ENCODE peak calls at places on chromosomes 11 and 22, in seven cellular contexts. One of them, this sample, is unnamed. For H3K79me1, the result is how much of the 10 kb centered on the place peaks cover.

GRCh38 chr11:77141034-77141433 is 13.0 kb downstream of the MYO7A start:
- DNase-seq in mesendoderm: no peak
- DNase-seq in H9: no peak
- DNase-seq in IMR-90: peak
- DNase-seq in mesenchymal stem cell: peak
- DNase-seq in H1: no peak
- DNase-seq in trophoblast cell: no peak
- DNase-seq in this sample: no peak

GRCh38 chr11:70608568-70609314 is 210.4 kb downstream of the CTTN start:
- DNase-seq in mesendoderm: peak
- DNase-seq in H9: no peak
- DNase-seq in IMR-90: peak
- DNase-seq in mesenchymal stem cell: peak
- DNase-seq in H1: no peak
- DNase-seq in trophoblast cell: no peak
- DNase-seq in this sample: no peak

GRCh38 chr11:6845383-6845782 is at the start of gene OR10A5:
- DNase-seq in mesendoderm: no peak
- DNase-seq in H9: no peak
- DNase-seq in IMR-90: no peak
- DNase-seq in mesenchymal stem cell: no peak
- DNase-seq in H1: no peak
- DNase-seq in trophoblast cell: no peak
- DNase-seq in this sample: no peak

GRCh38 chr11:120137187-120137610 is 714 bp downstream of the TRIM29 start:
- DNase-seq in mesendoderm: no peak
- DNase-seq in H9: peak
- DNase-seq in IMR-90: no peak
- DNase-seq in mesenchymal stem cell: no peak
- DNase-seq in H1: peak
- DNase-seq in trophoblast cell: no peak
- DNase-seq in this sample: no peak

GRCh38 chr11:6269994-6270393 is 10.4 kb downstream of the CCKBR start:
- DNase-seq in mesendoderm: no peak
- DNase-seq in H9: peak
- DNase-seq in IMR-90: no peak
- DNase-seq in mesenchymal stem cell: no peak
- DNase-seq in H1: peak
- DNase-seq in trophoblast cell: no peak
- DNase-seq in this sample: no peak

GRCh38 chr11:10192036-10192435 is 102.0 kb downstream of the SBF2 start:
- DNase-seq in mesendoderm: no peak
- DNase-seq in H9: no peak
- DNase-seq in IMR-90: no peak
- DNase-seq in mesenchymal stem cell: no peak
- DNase-seq in H1: no peak
- DNase-seq in trophoblast cell: no peak
- DNase-seq in this sample: no peak

GRCh38 chr11:12159351-12160099 is 49.1 kb downstream of the MICAL2 start:
- DNase-seq in mesendoderm: no peak
- DNase-seq in H9: no peak
- DNase-seq in IMR-90: peak
- DNase-seq in mesenchymal stem cell: peak
- DNase-seq in H1: no peak
- DNase-seq in trophoblast cell: no peak
- DNase-seq in this sample: no peak

GRCh38 chr11:111777094-111778046 is 11.2 kb upstream of the PPP2R1B start:
- DNase-seq in mesendoderm: peak
- DNase-seq in H9: no peak
- DNase-seq in IMR-90: peak
- DNase-seq in mesenchymal stem cell: peak
- DNase-seq in H1: no peak
- DNase-seq in trophoblast cell: peak
- DNase-seq in this sample: peak

GRCh38 chr22:44616882-44617655 is 84.9 kb upstream of the PRR5 start:
- DNase-seq in mesendoderm: peak
- DNase-seq in H9: no peak
- DNase-seq in IMR-90: no peak
- DNase-seq in mesenchymal stem cell: no peak
- DNase-seq in H1: no peak
- DNase-seq in trophoblast cell: no peak
- DNase-seq in this sample: no peak

GRCh38 chr22:44620129-44620840 is 81.7 kb upstream of the PRR5 start:
- DNase-seq in mesendoderm: peak
- DNase-seq in H9: peak
- DNase-seq in IMR-90: peak
- DNase-seq in mesenchymal stem cell: peak
- DNase-seq in H1: peak
- DNase-seq in trophoblast cell: no peak
- DNase-seq in this sample: peak

GRCh38 chr22:44617828-44618227 is 84.2 kb upstream of the PRR5 start:
- DNase-seq in mesendoderm: no peak
- DNase-seq in H9: no peak
- DNase-seq in IMR-90: no peak
- DNase-seq in mesenchymal stem cell: no peak
- DNase-seq in H1: no peak
- DNase-seq in trophoblast cell: no peak
- DNase-seq in this sample: no peak

GRCh38 chr22:44616461-44616860 is 85.5 kb upstream of the PRR5 start:
- DNase-seq in mesendoderm: no peak
- DNase-seq in H9: no peak
- DNase-seq in IMR-90: no peak
- DNase-seq in mesenchymal stem cell: no peak
- DNase-seq in H1: no peak
- DNase-seq in trophoblast cell: no peak
- DNase-seq in this sample: no peak

GRCh38 chr22:44618400-44618799 is 83.6 kb upstream of the PRR5 start:
- DNase-seq in mesendoderm: no peak
- DNase-seq in H9: peak
- DNase-seq in IMR-90: no peak
- DNase-seq in mesenchymal stem cell: no peak
- DNase-seq in H1: no peak
- DNase-seq in trophoblast cell: no peak
- DNase-seq in this sample: no peak
- H3K79me1 ChIP-seq in mesendoderm: under half
- H3K79me1 ChIP-seq in H9: under half
- H3K79me1 ChIP-seq in IMR-90: under half
- H3K79me1 ChIP-seq in mesenchymal stem cell: under half
- H3K79me1 ChIP-seq in H1: under half
- H3K79me1 ChIP-seq in trophoblast cell: under half
- H3K79me1 ChIP-seq in this sample: under half

DNA sequence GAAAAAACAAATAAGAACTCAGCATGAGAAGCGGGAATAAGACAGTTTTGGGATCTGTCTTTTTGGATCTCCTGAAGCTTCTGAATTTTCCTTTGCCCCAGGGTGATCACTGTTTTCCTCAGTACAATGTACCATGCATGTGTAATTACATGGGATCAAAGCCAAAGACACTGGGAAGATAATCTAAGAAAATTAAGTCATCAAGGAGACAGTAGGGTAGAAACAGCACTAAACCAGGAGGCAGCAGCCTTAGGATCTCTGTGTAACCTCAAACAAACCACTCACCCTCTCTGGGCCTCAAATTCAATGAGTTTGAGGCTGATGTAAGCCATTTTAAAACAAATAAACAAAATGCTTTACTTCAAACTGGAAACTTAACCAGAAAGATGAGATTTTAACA is 77.1 kb downstream of the RAB30 start:
- DNase-seq in mesendoderm: no peak
- DNase-seq in H9: no peak
- DNase-seq in IMR-90: no peak
- DNase-seq in mesenchymal stem cell: no peak
- DNase-seq in H1: no peak
- DNase-seq in trophoblast cell: no peak
- DNase-seq in this sample: no peak
- H2BK5ac ChIP-seq in mesendoderm: no peak
- H2BK5ac ChIP-seq in H9: no peak
- H2BK5ac ChIP-seq in IMR-90: no peak
- H2BK5ac ChIP-seq in mesenchymal stem cell: no peak
- H2BK5ac ChIP-seq in H1: no peak
- H2BK5ac ChIP-seq in trophoblast cell: no peak
- H2BK5ac ChIP-seq in this sample: no peak

GRCh38 chr11:123187670-123188507 is 7.2 kb downstream of the CLMP start:
- DNase-seq in mesendoderm: peak
- DNase-seq in H9: no peak
- DNase-seq in IMR-90: peak
- DNase-seq in mesenchymal stem cell: peak
- DNase-seq in H1: no peak
- DNase-seq in trophoblast cell: no peak
- DNase-seq in this sample: no peak

GRCh38 chr11:123190504-123190903 is 4.5 kb downstream of the CLMP start:
- DNase-seq in mesendoderm: no peak
- DNase-seq in H9: no peak
- DNase-seq in IMR-90: no peak
- DNase-seq in mesenchymal stem cell: no peak
- DNase-seq in H1: no peak
- DNase-seq in trophoblast cell: no peak
- DNase-seq in this sample: no peak

GRCh38 chr11:123186291-123186690 is 8.8 kb downstream of the CLMP start:
- DNase-seq in mesendoderm: peak
- DNase-seq in H9: no peak
- DNase-seq in IMR-90: no peak
- DNase-seq in mesenchymal stem cell: no peak
- DNase-seq in H1: no peak
- DNase-seq in trophoblast cell: no peak
- DNase-seq in this sample: no peak

GRCh38 chr11:123187221-123187620 is 7.8 kb downstream of the CLMP start:
- DNase-seq in mesendoderm: no peak
- DNase-seq in H9: no peak
- DNase-seq in IMR-90: peak
- DNase-seq in mesenchymal stem cell: no peak
- DNase-seq in H1: no peak
- DNase-seq in trophoblast cell: no peak
- DNase-seq in this sample: no peak

DNA sequence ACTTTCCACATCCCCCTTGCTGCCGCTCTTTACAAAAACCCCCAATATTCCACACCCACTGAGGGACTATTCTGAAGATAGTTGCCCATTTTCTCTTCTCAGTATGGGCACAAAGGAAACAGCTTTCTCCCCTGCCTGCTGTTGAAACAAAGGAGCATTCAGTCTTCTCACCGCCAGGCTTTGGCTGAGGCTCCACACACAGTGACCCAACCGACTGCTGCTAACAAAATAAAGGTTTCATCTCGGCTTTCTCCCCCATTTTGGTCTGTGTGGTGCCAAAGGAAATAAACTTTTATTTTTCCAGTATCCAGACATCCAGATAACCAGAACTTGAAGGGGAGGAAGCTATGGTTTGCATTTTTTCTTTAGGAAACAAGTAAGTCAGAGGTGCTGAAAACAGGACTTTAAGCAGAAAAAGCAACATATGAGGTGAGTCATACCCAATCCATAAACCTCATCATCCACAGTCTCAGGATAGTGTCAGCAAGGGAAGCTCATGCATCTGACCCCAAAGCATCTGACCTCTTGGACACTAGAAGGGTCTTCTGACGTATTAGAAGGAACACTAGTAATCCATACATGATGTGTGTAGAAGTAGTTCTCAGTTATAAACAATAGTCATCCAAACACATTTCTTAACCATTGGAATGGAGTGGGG is 6.4 kb downstream of the CLMP start:
- DNase-seq in mesendoderm: peak
- DNase-seq in H9: no peak
- DNase-seq in IMR-90: peak
- DNase-seq in mesenchymal stem cell: peak
- DNase-seq in H1: no peak
- DNase-seq in trophoblast cell: no peak
- DNase-seq in this sample: no peak
- H3K9ac ChIP-seq in mesendoderm: peak
- H3K9ac ChIP-seq in H9: no peak
- H3K9ac ChIP-seq in IMR-90: peak
- H3K9ac ChIP-seq in mesenchymal stem cell: peak
- H3K9ac ChIP-seq in H1: no peak
- H3K9ac ChIP-seq in trophoblast cell: no peak
- H3K9ac ChIP-seq in this sample: no peak

GRCh38 chr11:65291613-65292012 is 23.1 kb upstream of the CDC42EP2 start:
- DNase-seq in mesendoderm: peak
- DNase-seq in H9: no peak
- DNase-seq in IMR-90: peak
- DNase-seq in mesenchymal stem cell: peak
- DNase-seq in H1: no peak
- DNase-seq in trophoblast cell: peak
- DNase-seq in this sample: no peak

GRCh38 chr11:65288706-65289536 is 25.7 kb upstream of the CDC42EP2 start:
- DNase-seq in mesendoderm: no peak
- DNase-seq in H9: no peak
- DNase-seq in IMR-90: no peak
- DNase-seq in mesenchymal stem cell: no peak
- DNase-seq in H1: no peak
- DNase-seq in trophoblast cell: no peak
- DNase-seq in this sample: no peak

GRCh38 chr11:65286686-65287085 is 24.9 kb downstream of the POLA2 start:
- DNase-seq in mesendoderm: no peak
- DNase-seq in H9: no peak
- DNase-seq in IMR-90: no peak
- DNase-seq in mesenchymal stem cell: no peak
- DNase-seq in H1: no peak
- DNase-seq in trophoblast cell: no peak
- DNase-seq in this sample: no peak

GRCh38 chr11:65290448-65291165 is 24.1 kb upstream of the CDC42EP2 start:
- DNase-seq in mesendoderm: no peak
- DNase-seq in H9: no peak
- DNase-seq in IMR-90: peak
- DNase-seq in mesenchymal stem cell: peak
- DNase-seq in H1: no peak
- DNase-seq in trophoblast cell: peak
- DNase-seq in this sample: no peak

GRCh38 chr11:65287601-65288000 is 25.8 kb downstream of the POLA2 start:
- DNase-seq in mesendoderm: no peak
- DNase-seq in H9: no peak
- DNase-seq in IMR-90: peak
- DNase-seq in mesenchymal stem cell: no peak
- DNase-seq in H1: no peak
- DNase-seq in trophoblast cell: no peak
- DNase-seq in this sample: no peak
- H3K79me1 ChIP-seq in mesendoderm: under half
- H3K79me1 ChIP-seq in H9: under half
- H3K79me1 ChIP-seq in IMR-90: under half
- H3K79me1 ChIP-seq in mesenchymal stem cell: under half
- H3K79me1 ChIP-seq in H1: under half
- H3K79me1 ChIP-seq in trophoblast cell: under half
- H3K79me1 ChIP-seq in this sample: under half

DNA sequence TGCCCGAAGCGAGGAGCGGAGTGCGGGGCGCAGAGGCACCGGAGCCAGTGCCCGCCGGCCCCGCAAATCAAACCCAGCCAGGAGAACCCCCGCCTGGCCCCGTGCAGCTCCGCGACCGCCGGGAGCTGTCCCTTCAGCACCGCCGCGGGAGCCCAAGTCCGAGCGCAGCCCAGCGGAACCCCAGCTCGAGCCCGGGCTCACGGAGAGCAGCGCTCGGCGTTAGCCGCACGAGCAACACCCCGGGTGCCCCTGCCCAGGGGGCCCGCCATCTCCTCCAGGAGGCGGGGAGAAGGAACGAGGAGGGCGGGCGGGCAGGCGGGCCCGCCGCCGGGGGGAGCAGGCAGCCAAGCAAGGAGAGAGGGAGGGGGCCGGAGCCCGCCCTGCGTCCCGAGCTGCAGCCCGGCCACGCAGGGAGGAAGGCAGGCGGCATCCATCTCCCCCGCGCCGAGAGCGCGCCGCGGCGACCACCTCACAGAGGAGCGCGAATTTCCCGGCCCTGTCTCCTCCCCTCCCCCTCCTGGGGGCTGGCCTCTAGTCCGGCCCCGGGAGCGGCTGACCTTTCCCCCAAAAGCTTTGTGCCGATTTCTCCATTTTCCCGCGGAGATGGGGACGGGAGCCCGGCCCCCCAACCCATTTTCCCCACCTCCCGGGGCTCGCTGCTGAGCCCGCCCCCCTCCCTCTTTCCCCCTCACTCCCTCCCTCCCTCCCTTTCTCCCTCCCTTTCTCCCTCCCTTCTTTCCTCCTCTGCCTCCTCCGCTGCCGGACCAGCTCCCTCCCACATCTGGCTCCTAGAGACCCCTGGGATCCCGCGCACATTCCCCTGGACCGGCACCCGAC is 623 bp downstream of the KCNC1 start:
- DNase-seq in mesendoderm: peak
- DNase-seq in H9: peak
- DNase-seq in IMR-90: peak
- DNase-seq in mesenchymal stem cell: peak
- DNase-seq in H1: peak
- DNase-seq in trophoblast cell: peak
- DNase-seq in this sample: peak
- H2BK5ac ChIP-seq in mesendoderm: no peak
- H2BK5ac ChIP-seq in H9: no peak
- H2BK5ac ChIP-seq in IMR-90: no peak
- H2BK5ac ChIP-seq in mesenchymal stem cell: no peak
- H2BK5ac ChIP-seq in H1: no peak
- H2BK5ac ChIP-seq in trophoblast cell: no peak
- H2BK5ac ChIP-seq in this sample: no peak